ENCODE peak calls at places on chromosomes 5 and 9, in nine cellular contexts. One of them, this sample, is unnamed.
A peak's percentile ranks its signal among the peaks of the same experiment; 100 is the strongest.

GRCh38 chr9:93387791-93388190 is 63.7 kb upstream of the FAM120A start:
- DNase-seq in GM20000: no peak
- DNase-seq in activated naive CD4-positive, alpha-beta T cell treated with Interleukin-2 at 50 U/mL for 16 hours: no peak
- DNase-seq in Ammon's horn: no peak
- DNase-seq in AG08396: no peak
- DNase-seq in fibroblast of mammary gland: no peak
- DNase-seq in breast epithelium: no peak
- DNase-seq in activated T-cell treated with anti-CD3 and anti-CD28 coated beads, Interleukin-2, amount 50 U/mL, for 48 hours: no peak
- DNase-seq in T-helper 2 cell: no peak
- DNase-seq in this sample: no peak

GRCh38 chr5:33212900-33213299 is 227.9 kb upstream of the TARS1 start:
- DNase-seq in GM20000: no peak
- DNase-seq in activated naive CD4-positive, alpha-beta T cell treated with Interleukin-2 at 50 U/mL for 16 hours: no peak
- DNase-seq in Ammon's horn: no peak
- DNase-seq in AG08396: no peak
- DNase-seq in fibroblast of mammary gland: no peak
- DNase-seq in breast epithelium: no peak
- DNase-seq in activated T-cell treated with anti-CD3 and anti-CD28 coated beads, Interleukin-2, amount 50 U/mL, for 48 hours: no peak
- DNase-seq in T-helper 2 cell: no peak
- DNase-seq in this sample: no peak

GRCh38 chr5:17216176-17216973 is 1.1 kb upstream of the BASP1 start:
- DNase-seq in GM20000: peak; percentile 79
- DNase-seq in activated naive CD4-positive, alpha-beta T cell treated with Interleukin-2 at 50 U/mL for 16 hours: peak; percentile 8
- DNase-seq in Ammon's horn: peak; percentile 86
- DNase-seq in AG08396: peak; percentile 73
- DNase-seq in fibroblast of mammary gland: peak; percentile 79
- DNase-seq in breast epithelium: peak; percentile 76
- DNase-seq in activated T-cell treated with anti-CD3 and anti-CD28 coated beads, Interleukin-2, amount 50 U/mL, for 48 hours: peak; percentile 70
- DNase-seq in T-helper 2 cell: no peak
- DNase-seq in this sample: peak; percentile 31

GRCh38 chr9:3751125-3751758 is 225.4 kb upstream of the RFX3 start:
- DNase-seq in GM20000: no peak
- DNase-seq in activated naive CD4-positive, alpha-beta T cell treated with Interleukin-2 at 50 U/mL for 16 hours: no peak
- DNase-seq in Ammon's horn: peak; percentile 37
- DNase-seq in AG08396: peak; percentile 36
- DNase-seq in fibroblast of mammary gland: peak; percentile 51
- DNase-seq in breast epithelium: no peak
- DNase-seq in activated T-cell treated with anti-CD3 and anti-CD28 coated beads, Interleukin-2, amount 50 U/mL, for 48 hours: no peak
- DNase-seq in T-helper 2 cell: no peak
- DNase-seq in this sample: no peak

GRCh38 chr5:113234546-113234945 is 200.2 kb downstream of the TSSK1B start:
- DNase-seq in GM20000: no peak
- DNase-seq in activated naive CD4-positive, alpha-beta T cell treated with Interleukin-2 at 50 U/mL for 16 hours: no peak
- DNase-seq in Ammon's horn: no peak
- DNase-seq in AG08396: no peak
- DNase-seq in fibroblast of mammary gland: no peak
- DNase-seq in breast epithelium: no peak
- DNase-seq in activated T-cell treated with anti-CD3 and anti-CD28 coated beads, Interleukin-2, amount 50 U/mL, for 48 hours: no peak
- DNase-seq in T-helper 2 cell: no peak
- DNase-seq in this sample: no peak

GRCh38 chr5:158236511-158237335 is 377.8 kb upstream of the CLINT1 start:
- DNase-seq in GM20000: no peak
- DNase-seq in activated naive CD4-positive, alpha-beta T cell treated with Interleukin-2 at 50 U/mL for 16 hours: no peak
- DNase-seq in Ammon's horn: no peak
- DNase-seq in AG08396: no peak
- DNase-seq in fibroblast of mammary gland: peak; percentile 28
- DNase-seq in breast epithelium: no peak
- DNase-seq in activated T-cell treated with anti-CD3 and anti-CD28 coated beads, Interleukin-2, amount 50 U/mL, for 48 hours: no peak
- DNase-seq in T-helper 2 cell: no peak
- DNase-seq in this sample: no peak

GRCh38 chr9:70110194-70111041 is 66.8 kb downstream of the MAMDC2 start:
- DNase-seq in GM20000: no peak
- DNase-seq in activated naive CD4-positive, alpha-beta T cell treated with Interleukin-2 at 50 U/mL for 16 hours: no peak
- DNase-seq in Ammon's horn: no peak
- DNase-seq in AG08396: no peak
- DNase-seq in fibroblast of mammary gland: peak; percentile 50
- DNase-seq in breast epithelium: no peak
- DNase-seq in activated T-cell treated with anti-CD3 and anti-CD28 coated beads, Interleukin-2, amount 50 U/mL, for 48 hours: no peak
- DNase-seq in T-helper 2 cell: no peak
- DNase-seq in this sample: no peak

GRCh38 chr5:124712724-124713305 is 33.6 kb downstream of the ZNF608 start:
- DNase-seq in GM20000: no peak
- DNase-seq in activated naive CD4-positive, alpha-beta T cell treated with Interleukin-2 at 50 U/mL for 16 hours: no peak
- DNase-seq in Ammon's horn: no peak
- DNase-seq in AG08396: no peak
- DNase-seq in fibroblast of mammary gland: no peak
- DNase-seq in breast epithelium: no peak
- DNase-seq in activated T-cell treated with anti-CD3 and anti-CD28 coated beads, Interleukin-2, amount 50 U/mL, for 48 hours: no peak
- DNase-seq in T-helper 2 cell: no peak
- DNase-seq in this sample: no peak

GRCh38 chr9:127567119-127567897 is 44.8 kb upstream of the STXBP1 start:
- DNase-seq in GM20000: no peak
- DNase-seq in activated naive CD4-positive, alpha-beta T cell treated with Interleukin-2 at 50 U/mL for 16 hours: no peak
- DNase-seq in Ammon's horn: no peak
- DNase-seq in AG08396: no peak
- DNase-seq in fibroblast of mammary gland: peak; percentile 54
- DNase-seq in breast epithelium: peak; percentile 70
- DNase-seq in activated T-cell treated with anti-CD3 and anti-CD28 coated beads, Interleukin-2, amount 50 U/mL, for 48 hours: no peak
- DNase-seq in T-helper 2 cell: no peak
- DNase-seq in this sample: no peak

GRCh38 chr9:136690841-136691261 is 3.6 kb upstream of the AGPAT2 start:
- DNase-seq in GM20000: no peak
- DNase-seq in activated naive CD4-positive, alpha-beta T cell treated with Interleukin-2 at 50 U/mL for 16 hours: no peak
- DNase-seq in Ammon's horn: no peak
- DNase-seq in AG08396: no peak
- DNase-seq in fibroblast of mammary gland: no peak
- DNase-seq in breast epithelium: no peak
- DNase-seq in activated T-cell treated with anti-CD3 and anti-CD28 coated beads, Interleukin-2, amount 50 U/mL, for 48 hours: no peak
- DNase-seq in T-helper 2 cell: no peak
- DNase-seq in this sample: no peak

This sample was measured in T follicular helper cell.